ENCODE peak calls at places on chromosomes 12 and 14, in six cellular contexts. One of them, this sample, is unnamed.

GRCh38 chr14:65106316-65106715 is 4.0 kb upstream of the MAX start:
- DNase-seq in astrocyte: no peak
- DNase-seq in adipocyte: no peak
- DNase-seq in IMR-90: no peak
- DNase-seq in mesenchymal stem cell: no peak
- DNase-seq in neural progenitor cell: no peak
- DNase-seq in this sample: no peak

GRCh38 chr12:1925125-1925963 is 6.9 kb upstream of the CACNA2D4 start:
- DNase-seq in astrocyte: no peak
- DNase-seq in adipocyte: no peak
- DNase-seq in IMR-90: no peak
- DNase-seq in mesenchymal stem cell: no peak
- DNase-seq in neural progenitor cell: no peak
- DNase-seq in this sample: no peak

GRCh38 chr12:12016284-12017100 is 54.2 kb upstream of the BCL2L14 start:
- DNase-seq in astrocyte: peak; percentile 18
- DNase-seq in adipocyte: peak; percentile 8
- DNase-seq in IMR-90: no peak
- DNase-seq in mesenchymal stem cell: no peak
- DNase-seq in neural progenitor cell: no peak
- DNase-seq in this sample: no peak

GRCh38 chr12:3293446-3294161 is 197.4 kb upstream of the PRMT8 start:
- DNase-seq in astrocyte: peak; percentile 47
- DNase-seq in adipocyte: no peak
- DNase-seq in IMR-90: peak; percentile 55
- DNase-seq in mesenchymal stem cell: no peak
- DNase-seq in neural progenitor cell: no peak
- DNase-seq in this sample: peak; percentile 62

GRCh38 chr12:32895688-32896437 is 714 bp downstream of the PKP2 start:
- DNase-seq in astrocyte: no peak
- DNase-seq in adipocyte: no peak
- DNase-seq in IMR-90: no peak
- DNase-seq in mesenchymal stem cell: peak; percentile 13
- DNase-seq in neural progenitor cell: peak; percentile 49
- DNase-seq in this sample: no peak

GRCh38 chr14:74493343-74494261 is at the start of gene ISCA2:
- DNase-seq in astrocyte: peak; percentile 96
- DNase-seq in adipocyte: peak; percentile 100
- DNase-seq in IMR-90: peak; percentile 99
- DNase-seq in mesenchymal stem cell: peak; percentile 99
- DNase-seq in neural progenitor cell: peak; percentile 100
- DNase-seq in this sample: peak; percentile 99

GRCh38 chr12:107461222-107461980 is 224.2 kb upstream of the PWP1 start:
- DNase-seq in astrocyte: peak; percentile 89
- DNase-seq in adipocyte: peak; percentile 66
- DNase-seq in IMR-90: peak; percentile 91
- DNase-seq in mesenchymal stem cell: no peak
- DNase-seq in neural progenitor cell: no peak
- DNase-seq in this sample: peak; percentile 56

GRCh38 chr12:105706321-105706972 is 376.0 kb downstream of the C12orf75 start:
- DNase-seq in astrocyte: peak; percentile 83
- DNase-seq in adipocyte: peak; percentile 63
- DNase-seq in IMR-90: peak; percentile 70
- DNase-seq in mesenchymal stem cell: no peak
- DNase-seq in neural progenitor cell: peak; percentile 39
- DNase-seq in this sample: peak; percentile 86

GRCh38 chr12:93275589-93275988 is 102.1 kb upstream of the NUDT4 start:
- DNase-seq in astrocyte: no peak
- DNase-seq in adipocyte: no peak
- DNase-seq in IMR-90: no peak
- DNase-seq in mesenchymal stem cell: no peak
- DNase-seq in neural progenitor cell: no peak
- DNase-seq in this sample: no peak

GRCh38 chr12:125284945-125285344 is 219.7 kb downstream of the AACS start:
- DNase-seq in astrocyte: no peak
- DNase-seq in adipocyte: no peak
- DNase-seq in IMR-90: no peak
- DNase-seq in mesenchymal stem cell: no peak
- DNase-seq in neural progenitor cell: no peak
- DNase-seq in this sample: no peak

GRCh38 chr14:61699092-61699491 is 3.8 kb downstream of the HIF1A start:
- DNase-seq in astrocyte: no peak
- DNase-seq in adipocyte: peak; percentile 24
- DNase-seq in IMR-90: no peak
- DNase-seq in mesenchymal stem cell: no peak
- DNase-seq in neural progenitor cell: peak; percentile 17
- DNase-seq in this sample: no peak

GRCh38 chr12:16458521-16459078 is 111.2 kb downstream of the MGST1 start:
- DNase-seq in astrocyte: no peak
- DNase-seq in adipocyte: no peak
- DNase-seq in IMR-90: peak; percentile 33
- DNase-seq in mesenchymal stem cell: no peak
- DNase-seq in neural progenitor cell: no peak
- DNase-seq in this sample: peak; percentile 31

GRCh38 chr12:76569685-76570604 is 10.4 kb upstream of the OSBPL8 start:
- DNase-seq in astrocyte: no peak
- DNase-seq in adipocyte: no peak
- DNase-seq in IMR-90: no peak
- DNase-seq in mesenchymal stem cell: no peak
- DNase-seq in neural progenitor cell: no peak
- DNase-seq in this sample: no peak

GRCh38 chr12:47781479-47782371 is 8.7 kb downstream of the SLC48A1 start:
- DNase-seq in astrocyte: no peak
- DNase-seq in adipocyte: no peak
- DNase-seq in IMR-90: no peak
- DNase-seq in mesenchymal stem cell: no peak
- DNase-seq in neural progenitor cell: no peak
- DNase-seq in this sample: no peak

GRCh38 chr14:53180272-53181221 is 27.4 kb upstream of the DDHD1 start:
- DNase-seq in astrocyte: no peak
- DNase-seq in adipocyte: peak; percentile 23
- DNase-seq in IMR-90: peak; percentile 32
- DNase-seq in mesenchymal stem cell: peak; percentile 57
- DNase-seq in neural progenitor cell: peak; percentile 91
- DNase-seq in this sample: peak; percentile 33

GRCh38 chr12:19588944-19589343 is 149.7 kb downstream of the AEBP2 start:
- DNase-seq in astrocyte: no peak
- DNase-seq in adipocyte: no peak
- DNase-seq in IMR-90: no peak
- DNase-seq in mesenchymal stem cell: no peak
- DNase-seq in neural progenitor cell: no peak
- DNase-seq in this sample: no peak

GRCh38 chr12:132723015-132723763 is 12.5 kb downstream of the PGAM5 start:
- DNase-seq in astrocyte: peak; percentile 35
- DNase-seq in adipocyte: no peak
- DNase-seq in IMR-90: peak; percentile 42
- DNase-seq in mesenchymal stem cell: no peak
- DNase-seq in neural progenitor cell: no peak
- DNase-seq in this sample: no peak

GRCh38 chr12:121184425-121184824 is 25.5 kb upstream of the P2RX4 start:
- DNase-seq in astrocyte: no peak
- DNase-seq in adipocyte: no peak
- DNase-seq in IMR-90: no peak
- DNase-seq in mesenchymal stem cell: no peak
- DNase-seq in neural progenitor cell: no peak
- DNase-seq in this sample: no peak

GRCh38 chr12:110343921-110344555 is 59.5 kb downstream of the ANAPC7 start:
- DNase-seq in astrocyte: no peak
- DNase-seq in adipocyte: no peak
- DNase-seq in IMR-90: no peak
- DNase-seq in mesenchymal stem cell: no peak
- DNase-seq in neural progenitor cell: no peak
- DNase-seq in this sample: no peak

GRCh38 chr14:96205994-96206392 is 1.4 kb downstream of the BDKRB2 start:
- DNase-seq in astrocyte: no peak
- DNase-seq in adipocyte: no peak
- DNase-seq in IMR-90: no peak
- DNase-seq in mesenchymal stem cell: no peak
- DNase-seq in neural progenitor cell: no peak
- DNase-seq in this sample: peak; percentile 30
- H3K4me3 ChIP-seq in astrocyte: no peak overlapping the region
- H3K4me3 ChIP-seq in adipocyte: peak overlapping the region; percentile 84
- H3K4me3 ChIP-seq in IMR-90: peak overlapping the region; percentile 88
- H3K4me3 ChIP-seq in mesenchymal stem cell: peak overlapping the region; percentile 64
- H3K4me3 ChIP-seq in neural progenitor cell: no peak overlapping the region
- H3K4me3 ChIP-seq in this sample: peak overlapping the region; percentile 66

DNA sequence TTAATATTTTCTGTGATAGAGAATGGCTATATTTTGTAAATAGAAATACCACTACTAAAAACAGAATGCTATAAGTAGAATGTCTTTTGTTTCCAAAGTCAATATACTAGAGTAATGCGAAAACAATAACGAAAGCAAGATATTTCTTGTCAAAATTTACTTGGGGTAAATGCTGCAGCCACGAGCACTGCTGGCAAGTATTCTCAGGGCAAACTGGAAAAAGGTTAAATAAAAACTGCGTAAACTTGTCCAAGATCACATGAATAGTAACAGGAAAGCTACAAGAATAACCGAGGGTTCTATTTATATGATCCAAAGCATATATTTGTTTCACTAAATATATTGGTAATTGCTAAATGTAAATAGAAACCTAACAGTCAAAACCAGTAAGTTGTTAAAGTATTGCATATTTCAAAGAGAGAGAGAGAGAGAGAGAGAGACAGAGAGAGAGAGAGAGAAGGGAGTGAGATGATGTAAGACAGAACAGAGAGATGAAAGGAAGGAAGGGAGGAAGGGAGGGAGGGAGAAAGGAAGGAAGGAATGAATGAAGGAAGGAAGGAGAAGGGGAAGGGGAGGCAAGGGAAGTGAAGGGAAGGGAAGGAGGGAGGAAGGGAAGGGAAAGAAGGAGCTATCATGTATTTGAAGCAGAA is 231.7 kb downstream of the KCNC2 start:
- DNase-seq in astrocyte: no peak
- DNase-seq in adipocyte: no peak
- DNase-seq in IMR-90: no peak
- DNase-seq in mesenchymal stem cell: no peak
- DNase-seq in neural progenitor cell: no peak
- DNase-seq in this sample: no peak
- H3K9ac ChIP-seq in astrocyte: no peak overlapping the region
- H3K9ac ChIP-seq in adipocyte: no peak overlapping the region
- H3K9ac ChIP-seq in IMR-90: no peak overlapping the region
- H3K9ac ChIP-seq in mesenchymal stem cell: no peak overlapping the region
- H3K9ac ChIP-seq in neural progenitor cell: no peak overlapping the region
- H3K9ac ChIP-seq in this sample: no peak overlapping the region

DNA sequence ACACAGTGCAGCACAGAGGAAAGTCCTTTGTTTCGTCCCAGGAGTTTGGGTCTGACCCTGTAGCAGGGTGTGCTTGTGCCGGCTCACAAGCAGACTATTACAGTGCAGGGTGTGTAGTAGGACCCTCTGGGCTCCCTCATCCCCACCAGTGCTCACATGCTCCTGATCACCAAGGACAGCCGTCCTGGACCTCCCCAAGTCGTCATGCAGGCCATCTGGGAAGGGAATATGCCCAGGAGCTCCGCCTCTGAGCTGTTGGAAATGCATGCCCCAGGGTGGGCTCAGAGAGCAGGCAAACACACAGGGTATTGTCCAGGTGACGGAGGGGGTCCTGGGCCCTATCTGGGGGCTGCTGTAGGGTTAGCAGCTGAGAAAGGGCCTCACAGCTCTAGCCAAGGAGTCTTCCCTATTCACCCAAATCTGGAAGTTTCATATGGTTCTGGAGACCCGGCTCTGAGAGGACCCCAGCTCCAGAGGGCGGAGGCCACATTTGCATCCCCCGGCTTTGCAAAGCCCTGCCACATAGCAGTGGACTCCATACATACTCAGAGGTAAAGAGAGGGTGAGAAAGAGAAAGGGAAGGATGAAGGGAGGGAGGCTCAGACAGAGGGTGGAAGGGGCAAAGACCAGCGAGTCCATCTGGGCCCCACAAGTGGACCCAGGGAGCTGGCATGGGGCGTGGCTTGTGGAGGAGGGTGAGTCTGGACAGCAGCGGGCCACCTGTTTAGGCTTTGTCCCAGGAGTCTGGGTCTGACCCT is 53.5 kb upstream of the PPP2R5C start:
- DNase-seq in astrocyte: no peak
- DNase-seq in adipocyte: no peak
- DNase-seq in IMR-90: no peak
- DNase-seq in mesenchymal stem cell: no peak
- DNase-seq in neural progenitor cell: no peak
- DNase-seq in this sample: no peak
- H3K4me3 ChIP-seq in astrocyte: no peak overlapping the region
- H3K4me3 ChIP-seq in adipocyte: no peak overlapping the region
- H3K4me3 ChIP-seq in IMR-90: no peak overlapping the region
- H3K4me3 ChIP-seq in mesenchymal stem cell: no peak overlapping the region
- H3K4me3 ChIP-seq in neural progenitor cell: no peak overlapping the region
- H3K4me3 ChIP-seq in this sample: no peak overlapping the region

GRCh38 chr12:24909667-24910066 is 39.2 kb downstream of the BCAT1 start:
- DNase-seq in astrocyte: peak; percentile 93
- DNase-seq in adipocyte: peak; percentile 55
- DNase-seq in IMR-90: peak; percentile 97
- DNase-seq in mesenchymal stem cell: peak; percentile 96
- DNase-seq in neural progenitor cell: no peak
- DNase-seq in this sample: peak; percentile 93
- H3K9ac ChIP-seq in astrocyte: peak overlapping the region; percentile 55
- H3K9ac ChIP-seq in adipocyte: no peak overlapping the region
- H3K9ac ChIP-seq in IMR-90: no peak overlapping the region
- H3K9ac ChIP-seq in mesenchymal stem cell: peak overlapping the region; percentile 54
- H3K9ac ChIP-seq in neural progenitor cell: no peak overlapping the region
- H3K9ac ChIP-seq in this sample: no peak overlapping the region

GRCh38 chr14:101788016-101788695 is 26.6 kb downstream of the PPP2R5C start:
- DNase-seq in astrocyte: no peak
- DNase-seq in adipocyte: peak; percentile 53
- DNase-seq in IMR-90: no peak
- DNase-seq in mesenchymal stem cell: no peak
- DNase-seq in neural progenitor cell: no peak
- DNase-seq in this sample: no peak

GRCh38 chr14:101796479-101796878 is 35.0 kb downstream of the PPP2R5C start:
- DNase-seq in astrocyte: no peak
- DNase-seq in adipocyte: no peak
- DNase-seq in IMR-90: no peak
- DNase-seq in mesenchymal stem cell: no peak
- DNase-seq in neural progenitor cell: no peak
- DNase-seq in this sample: no peak

GRCh38 chr14:101789222-101789621 is 27.7 kb downstream of the PPP2R5C start:
- DNase-seq in astrocyte: no peak
- DNase-seq in adipocyte: no peak
- DNase-seq in IMR-90: no peak
- DNase-seq in mesenchymal stem cell: no peak
- DNase-seq in neural progenitor cell: no peak
- DNase-seq in this sample: no peak

GRCh38 chr14:101790232-101790631 is 28.7 kb downstream of the PPP2R5C start:
- DNase-seq in astrocyte: no peak
- DNase-seq in adipocyte: no peak
- DNase-seq in IMR-90: no peak
- DNase-seq in mesenchymal stem cell: no peak
- DNase-seq in neural progenitor cell: no peak
- DNase-seq in this sample: no peak

GRCh38 chr14:101791919-101792572 is 30.5 kb downstream of the PPP2R5C start:
- DNase-seq in astrocyte: peak; percentile 53
- DNase-seq in adipocyte: peak; percentile 58
- DNase-seq in IMR-90: peak; percentile 78
- DNase-seq in mesenchymal stem cell: peak; percentile 58
- DNase-seq in neural progenitor cell: no peak
- DNase-seq in this sample: peak; percentile 80
- H3K4me3 ChIP-seq in astrocyte: peak overlapping the region; percentile 26
- H3K4me3 ChIP-seq in adipocyte: peak overlapping the region; percentile 81
- H3K4me3 ChIP-seq in IMR-90: peak overlapping the region; percentile 37
- H3K4me3 ChIP-seq in mesenchymal stem cell: no peak overlapping the region
- H3K4me3 ChIP-seq in neural progenitor cell: no peak overlapping the region
- H3K4me3 ChIP-seq in this sample: peak overlapping the region; percentile 70